ENCODE peak calls at places on chromosome 4, in seven cellular contexts. K is mesendoderm, M is H9, H is neuronal stem cell, G is H1, S is IMR-90, D is trophoblast cell. J is an unnamed sample.

GRCh38 chr4:138828926-138829325 is 186.7 kb upstream of the NOCT start:
- DNase-seq in K (no peak), M (no peak), H (no peak), G (no peak), S (no peak), D (no peak), J (no peak)

GRCh38 chr4:20430555-20430954 is 178.8 kb downstream of the SLIT2 start:
- DNase-seq in K (peak; percentile 25), M (no peak), H (no peak), G (no peak), S (peak; percentile 69), D (no peak), J (peak; percentile 32)

GRCh38 chr4:106258145-106259045 is 57.6 kb downstream of the TBCK start:
- DNase-seq in K (no peak), M (no peak), H (no peak), G (no peak), S (peak; percentile 7), D (no peak), J (no peak)

GRCh38 chr4:152063301-152064235 is 302.8 kb upstream of the GATB start:
- DNase-seq in K (peak; percentile 47), M (no peak), H (no peak), G (no peak), S (no peak), D (peak; percentile 89), J (no peak)

GRCh38 chr4:173288296-173288695 is 45.9 kb downstream of the HMGB2 start:
- DNase-seq in K (peak; percentile 77), M (peak; percentile 65), H (peak; percentile 15), G (peak; percentile 31), S (peak; percentile 57), D (peak; percentile 98), J (peak; percentile 58)

GRCh38 chr4:89712141-89712540 is 124.8 kb downstream of the SNCA start:
- DNase-seq in K (no peak), M (no peak), H (no peak), G (no peak), S (peak; percentile 67), D (no peak), J (no peak)

GRCh38 chr4:73450398-73451004 is 14.5 kb downstream of the AFP start:
- DNase-seq in K (peak; percentile 85), M (peak; percentile 35), H (no peak), G (no peak), S (peak; percentile 89), D (peak; percentile 25), J (peak; percentile 64)

GRCh38 chr4:25111648-25112196 is 48.5 kb downstream of the SEPSECS start:
- DNase-seq in K (no peak), M (no peak), H (no peak), G (no peak), S (no peak), D (no peak), J (no peak)

DNA sequence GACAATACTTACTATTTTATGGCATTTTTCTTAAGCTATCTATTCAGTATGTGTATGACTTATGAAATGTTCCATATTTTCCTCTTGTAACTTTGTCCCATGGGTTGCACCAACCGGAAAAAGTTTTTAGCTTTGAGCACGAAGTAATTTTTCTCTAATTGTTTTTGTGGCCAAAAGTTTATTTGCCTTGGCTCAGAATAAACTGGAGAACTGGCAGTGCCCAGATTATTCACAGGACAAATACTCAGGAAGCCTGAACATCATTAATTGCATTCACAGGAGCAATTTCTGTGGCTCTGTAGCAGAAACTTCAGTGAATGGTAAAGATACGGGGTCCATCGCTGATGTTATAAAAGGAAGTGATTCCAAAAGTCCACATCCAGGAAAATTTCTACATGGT is 184.5 kb downstream of the ARHGAP10 start:
- DNase-seq in K (no peak), M (no peak), H (no peak), G (no peak), S (no peak), D (no peak), J (no peak)
- H3K27me3 ChIP-seq in K (no peaks in the 10 kb centered on the region), M (no peaks in the 10 kb centered on the region), H (no peaks in the 10 kb centered on the region), G (no peaks in the 10 kb centered on the region), S (no peaks in the 10 kb centered on the region), D (no peaks in the 10 kb centered on the region), J (no peaks in the 10 kb centered on the region)

DNA sequence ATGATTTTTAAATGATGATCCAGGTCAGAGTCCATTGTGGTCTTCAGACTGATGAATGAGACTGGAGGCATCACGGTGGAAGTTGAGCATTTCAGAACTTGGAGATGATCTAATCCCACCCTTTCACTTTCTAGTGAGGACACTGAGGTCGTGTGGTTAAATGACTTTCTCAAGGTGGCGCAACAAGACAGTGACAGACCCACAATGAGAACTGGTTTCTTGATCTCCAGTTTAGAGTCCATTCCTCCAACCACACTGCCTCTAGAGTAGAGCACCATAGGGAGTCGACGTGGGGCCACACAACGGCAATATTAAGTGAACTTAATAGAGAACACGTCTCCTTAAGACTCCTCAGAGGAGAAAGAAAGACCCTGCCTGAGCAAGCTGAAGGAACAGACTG is 381.0 kb downstream of the UNC5C start:
- DNase-seq in K (peak; percentile 49), M (no peak), H (no peak), G (no peak), S (no peak), D (no peak), J (peak; percentile 13)
- H3K9ac ChIP-seq in K (no peak overlapping the region), M (no peak overlapping the region), H (no peak overlapping the region), G (no peak overlapping the region), S (no peak overlapping the region), D (no peak overlapping the region), J (no peak overlapping the region)

DNA sequence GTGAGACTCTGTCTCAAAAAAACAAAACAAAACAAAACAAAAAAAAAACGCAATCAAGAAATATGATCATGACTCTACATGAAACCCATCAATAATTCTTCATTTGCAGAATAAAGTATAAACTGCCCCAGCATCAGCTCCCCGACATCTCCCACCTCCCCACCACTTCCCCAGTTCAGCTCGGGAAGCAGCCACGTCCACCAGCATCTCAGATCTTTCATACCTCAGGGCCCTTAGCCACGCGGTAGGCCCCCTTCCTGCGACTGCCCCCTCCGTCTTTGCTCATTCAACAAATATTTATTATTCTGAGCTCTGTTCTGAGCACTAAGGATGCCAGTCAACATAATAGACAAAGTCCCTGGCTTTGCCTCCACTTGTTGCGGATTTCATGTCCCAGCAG is 45.6 kb downstream of the DCTD start:
- DNase-seq in K (no peak), M (no peak), H (no peak), G (no peak), S (no peak), D (no peak), J (no peak)
- H3K4ac ChIP-seq in K (no peak overlapping the region), M (no peak overlapping the region), H (no peak overlapping the region), G (no peak overlapping the region), S (no peak overlapping the region), D (no peak overlapping the region), J (no peak overlapping the region)

DNA sequence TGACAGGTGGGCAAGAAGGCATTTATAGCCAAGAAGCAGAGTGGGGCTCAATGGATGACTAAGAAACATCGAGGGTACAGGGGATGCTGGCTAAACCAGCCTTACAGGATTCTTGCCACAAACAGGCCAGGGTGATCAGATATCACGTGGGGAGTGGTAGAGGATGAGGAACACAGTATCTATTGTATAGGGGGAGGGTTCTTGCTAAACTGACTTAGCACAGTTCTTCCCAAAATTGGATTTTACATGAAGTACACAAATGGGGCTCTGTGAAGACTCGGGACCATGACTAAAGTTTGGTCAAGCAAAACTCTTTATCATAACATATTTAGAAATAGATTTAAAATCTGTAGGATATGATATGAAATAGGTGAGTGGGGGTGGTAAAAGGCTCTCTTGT is 144.0 kb upstream of the ATOH1 start:
- DNase-seq in K (peak; percentile 3), M (no peak), H (no peak), G (no peak), S (no peak), D (no peak), J (no peak)
- H3K27me3 ChIP-seq in K (no peaks in the 10 kb centered on the region), M (no peaks in the 10 kb centered on the region), H (no peaks in the 10 kb centered on the region), G (no peaks in the 10 kb centered on the region), S (no peaks in the 10 kb centered on the region), D (no peaks in the 10 kb centered on the region), J (no peaks in the 10 kb centered on the region)

GRCh38 chr4:121950212-121950679 is 1.6 kb downstream of the TRPC3 start:
- DNase-seq in K (peak; percentile 88), M (peak; percentile 92), H (peak; percentile 78), G (peak; percentile 70), S (peak; percentile 69), D (peak; percentile 40), J (peak; percentile 80)
- H3K9ac ChIP-seq in K (peak overlapping the region; percentile 7), M (peak overlapping the region; percentile 59), H (no peak overlapping the region), G (no peak overlapping the region), S (peak overlapping the region; percentile 82), D (peak overlapping the region; percentile 33), J (peak overlapping the region; percentile 79)

GRCh38 chr4:33886356-33886755 is 2358.0 kb downstream of the ARAP2 start:
- DNase-seq in K (no peak), M (no peak), H (no peak), G (no peak), S (no peak), D (no peak), J (no peak)

DNA sequence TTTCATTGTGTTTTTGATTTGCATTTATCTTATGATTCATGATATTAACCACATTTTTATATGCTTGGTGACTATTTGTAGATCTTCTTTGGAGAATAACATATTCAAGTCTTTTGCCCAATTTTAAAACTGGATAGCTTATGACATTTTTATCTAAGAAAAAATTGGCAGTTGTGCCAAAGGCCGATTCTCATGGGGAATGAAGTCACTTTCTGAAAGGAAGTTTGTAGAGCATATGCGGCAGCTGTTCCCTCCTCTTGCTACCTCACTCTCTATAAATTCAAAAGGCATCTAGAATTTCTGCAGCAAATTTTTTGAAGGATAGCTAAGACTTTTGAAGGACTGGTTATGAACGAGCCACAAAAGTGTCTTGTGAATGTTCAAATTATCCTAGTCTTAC is 2353.5 kb downstream of the ARAP2 start:
- DNase-seq in K (no peak), M (no peak), H (no peak), G (no peak), S (no peak), D (no peak), J (no peak)
- H3K4ac ChIP-seq in K (no peak overlapping the region), M (no peak overlapping the region), H (no peak overlapping the region), G (no peak overlapping the region), S (no peak overlapping the region), D (no peak overlapping the region), J (no peak overlapping the region)

GRCh38 chr4:1004071-1004418 is 7.4 kb upstream of the FGFRL1 start:
- DNase-seq in K (no peak), M (no peak), H (no peak), G (no peak), S (no peak), D (no peak), J (no peak)
- H3K27me3 ChIP-seq in K (peaks cover 39% of the 10 kb centered on the region), M (peaks cover 37% of the 10 kb centered on the region), H (peaks cover 81% of the 10 kb centered on the region), G (peaks cover 91% of the 10 kb centered on the region), S (peaks cover 66% of the 10 kb centered on the region), D (peaks cover 62% of the 10 kb centered on the region), J (peaks cover 80% of the 10 kb centered on the region)